ENCODE peak calls at places on chromosomes 2 and 18, in five cellular contexts. E, J, S, Y and O are unnamed samples.

GRCh38 chr18:63237486-63237885 is 82.1 kb downstream of the BCL2 start:
- DNase-seq in E (no peak), J (no peak), S (no peak), Y (no peak), O (no peak)

GRCh38 chr2:109238580-109238979 is 109.6 kb downstream of the SH3RF3 start:
- DNase-seq in E (peak), J (no peak), S (no peak), Y (peak), O (no peak)

GRCh38 chr2:240935101-240935876 is 29.2 kb downstream of the CROCC2 start:
- DNase-seq in E (no peak), J (peak), S (no peak), Y (no peak), O (peak)

GRCh38 chr2:213089438-213089837 is 62.0 kb downstream of the IKZF2 start:
- DNase-seq in E (no peak), J (no peak), S (no peak), Y (no peak), O (no peak)

GRCh38 chr2:229407170-229407569 is 136.1 kb upstream of the PID1 start:
- DNase-seq in E (no peak), J (no peak), S (no peak), Y (no peak), O (peak)

GRCh38 chr2:238106698-238107524 is 6.8 kb downstream of the ESPNL start:
- DNase-seq in E (peak), J (peak), S (no peak), Y (no peak), O (no peak)

GRCh38 chr2:75186829-75187228 is 12.5 kb downstream of the TACR1 start:
- DNase-seq in E (no peak), J (no peak), S (no peak), Y (no peak), O (no peak)

GRCh38 chr2:202633470-202633869 is 1.3 kb upstream of the FAM117B start:
- DNase-seq in E (no peak), J (no peak), S (no peak), Y (no peak), O (no peak)

GRCh38 chr2:100292022-100292580 is 30.2 kb downstream of the LONRF2 start:
- DNase-seq in E (peak), J (peak), S (peak), Y (peak), O (no peak)

GRCh38 chr2:230723363-230723762 is 10.7 kb downstream of the CAB39 start:
- DNase-seq in E (no peak), J (no peak), S (peak), Y (peak), O (no peak)

GRCh38 chr2:168348076-168348475 is 100.7 kb upstream of the STK39 start:
- DNase-seq in E (peak), J (no peak), S (no peak), Y (peak), O (no peak)

GRCh38 chr18:22813648-22814328 is 119.3 kb upstream of the RBBP8 start:
- DNase-seq in E (peak), J (no peak), S (no peak), Y (no peak), O (no peak)

GRCh38 chr2:128468186-128468585 is 149.5 kb upstream of the HS6ST1 start:
- DNase-seq in E (no peak), J (no peak), S (no peak), Y (no peak), O (no peak)

GRCh38 chr2:225660262-225661091 is 261.0 kb downstream of the NYAP2 start:
- DNase-seq in E (peak), J (peak), S (peak), Y (peak), O (no peak)

GRCh38 chr2:239106971-239107370 is 259.1 kb downstream of the TWIST2 start:
- DNase-seq in E (no peak), J (no peak), S (no peak), Y (no peak), O (no peak)

GRCh38 chr2:113966832-113967231 is 76.9 kb downstream of the ACTR3 start:
- DNase-seq in E (no peak), J (no peak), S (no peak), Y (no peak), O (no peak)

GRCh38 chr2:134200024-134200423 is 53.8 kb upstream of the MGAT5 start:
- DNase-seq in E (no peak), J (no peak), S (no peak), Y (no peak), O (no peak)

GRCh38 chr2:51995293-51995692 is 963.4 kb upstream of the NRXN1 start:
- DNase-seq in E (no peak), J (no peak), S (no peak), Y (no peak), O (no peak)

GRCh38 chr2:54594048-54594447 is 129.4 kb upstream of the EML6 start:
- DNase-seq in E (peak), J (no peak), S (no peak), Y (no peak), O (no peak)

GRCh38 chr2:19457809-19458208 is 99.4 kb upstream of the OSR1 start:
- DNase-seq in E (no peak), J (no peak), S (no peak), Y (no peak), O (no peak)

GRCh38 chr18:5197032-5197434 is at the start of gene AKAIN1:
- DNase-seq in E (peak), J (no peak), S (no peak), Y (no peak), O (no peak)

GRCh38 chr2:86510436-86510933 is 52.8 kb downstream of the CHMP3 start:
- DNase-seq in E (no peak), J (no peak), S (no peak), Y (no peak), O (no peak)

GRCh38 chr18:79512461-79513380 is 117.0 kb downstream of the NFATC1 start:
- DNase-seq in E (no peak), J (no peak), S (no peak), Y (no peak), O (peak)

GRCh38 chr2:169080250-169081035 is 11.1 kb downstream of the DHRS9 start:
- DNase-seq in E (peak), J (no peak), S (no peak), Y (no peak), O (no peak)

GRCh38 chr18:9790261-9790660 is 82.2 kb downstream of the RAB31 start:
- DNase-seq in E (no peak), J (no peak), S (no peak), Y (no peak), O (no peak)

GRCh38 chr2:26901326-26902183 is 53.6 kb downstream of the DPYSL5 start:
- DNase-seq in E (no peak), J (no peak), S (no peak), Y (no peak), O (no peak)

GRCh38 chr18:79693561-79694205 is 14.1 kb downstream of the CTDP1 start:
- DNase-seq in E (no peak), J (no peak), S (no peak), Y (no peak), O (no peak)

GRCh38 chr18:77016936-77017335 is 115.6 kb downstream of the MBP start:
- DNase-seq in E (no peak), J (no peak), S (no peak), Y (no peak), O (no peak)

GRCh38 chr2:231900486-231900942 is 25.7 kb downstream of the NPPC start:
- DNase-seq in E (peak), J (peak), S (peak), Y (peak), O (no peak)

GRCh38 chr18:6598657-6599056 is 130.9 kb upstream of the ARHGAP28 start:
- DNase-seq in E (no peak), J (no peak), S (no peak), Y (no peak), O (no peak)

GRCh38 chr2:239206851-239207250 is 194.0 kb downstream of the HDAC4 start:
- DNase-seq in E (no peak), J (no peak), S (no peak), Y (no peak), O (no peak)

GRCh38 chr2:13227543-13227942 is 510.8 kb downstream of the TRIB2 start:
- DNase-seq in E (no peak), J (no peak), S (no peak), Y (no peak), O (no peak)

GRCh38 chr2:126761981-126762878 is 106.3 kb downstream of the GYPC start:
- DNase-seq in E (no peak), J (no peak), S (peak), Y (peak), O (peak)

GRCh38 chr2:148565272-148565894 is 79.2 kb upstream of the EPC2 start:
- DNase-seq in E (peak), J (no peak), S (no peak), Y (no peak), O (peak)